ENCODE peak calls at places on chromosomes 4 and X, in nine cellular contexts. X is psoas muscle; Q is cardiac muscle cell; F is omental fat pad; Y is CD8-positive, alpha-beta T cell; W is glutamatergic neuron; V is mammary epithelial cell; G is osteocyte; L is fibroblast of mammary gland. B is an unnamed sample.

GRCh38 chr4:78772526-78773084 is 3.5 kb upstream of the BMP2K start:
- DNase-seq in X (no peak), Q (no peak), F (no peak), Y (no peak), W (no peak), V (no peak), G (no peak), L (no peak), B (no peak)

GRCh38 chr4:173182403-173182802 is 13.8 kb downstream of the GALNT7 start:
- DNase-seq in X (no peak), Q (peak), F (peak), Y (no peak), W (no peak), V (peak), G (no peak), L (peak), B (no peak)

GRCh38 chr4:55947254-55947882 is 1.4 kb upstream of the CEP135 start:
- DNase-seq in X (no peak), Q (peak), F (no peak), Y (no peak), W (no peak), V (peak), G (no peak), L (no peak), B (no peak)

GRCh38 chr4:40212674-40213504 is 16.1 kb downstream of the RHOH start:
- DNase-seq in X (no peak), Q (no peak), F (no peak), Y (no peak), W (no peak), V (no peak), G (no peak), L (peak), B (no peak)

GRCh38 chr4:189059996-189060570 is 880.6 kb upstream of the FRG1 start:
- DNase-seq in X (no peak), Q (no peak), F (no peak), Y (no peak), W (no peak), V (no peak), G (no peak), L (peak), B (no peak)

GRCh38 chr4:5971077-5971447 is 47.2 kb downstream of the C4orf50 start:
- DNase-seq in X (no peak), Q (no peak), F (no peak), Y (no peak), W (no peak), V (no peak), G (no peak), L (no peak), B (no peak)

GRCh38 chr4:10200869-10201268 is 84.3 kb upstream of the WDR1 start:
- DNase-seq in X (no peak), Q (no peak), F (no peak), Y (no peak), W (no peak), V (no peak), G (no peak), L (no peak), B (no peak)

GRCh38 chr4:80685219-80685618 is 345.3 kb upstream of the BMP3 start:
- DNase-seq in X (no peak), Q (no peak), F (no peak), Y (no peak), W (no peak), V (no peak), G (no peak), L (no peak), B (no peak)

GRCh38 chr4:156556326-156556725 is 415.3 kb downstream of the PDGFC start:
- DNase-seq in X (no peak), Q (no peak), F (no peak), Y (no peak), W (no peak), V (no peak), G (no peak), L (no peak), B (no peak)

GRCh38 chrX:16882188-16882587 is 12.0 kb upstream of the RBBP7 start:
- DNase-seq in X (peak), Q (peak), F (no peak), Y (no peak), W (no peak), V (peak), G (no peak), L (no peak), B (no peak)

GRCh38 chrX:119189586-119189985 is 46.5 kb upstream of the PGRMC1 start:
- DNase-seq in X (peak), Q (peak), F (no peak), Y (no peak), W (peak), V (no peak), G (no peak), L (peak), B (no peak)

GRCh38 chr4:136637071-136637777 is 895.1 kb downstream of the PCDH18 start:
- DNase-seq in X (peak), Q (peak), F (no peak), Y (no peak), W (peak), V (no peak), G (no peak), L (peak), B (no peak)

DNA sequence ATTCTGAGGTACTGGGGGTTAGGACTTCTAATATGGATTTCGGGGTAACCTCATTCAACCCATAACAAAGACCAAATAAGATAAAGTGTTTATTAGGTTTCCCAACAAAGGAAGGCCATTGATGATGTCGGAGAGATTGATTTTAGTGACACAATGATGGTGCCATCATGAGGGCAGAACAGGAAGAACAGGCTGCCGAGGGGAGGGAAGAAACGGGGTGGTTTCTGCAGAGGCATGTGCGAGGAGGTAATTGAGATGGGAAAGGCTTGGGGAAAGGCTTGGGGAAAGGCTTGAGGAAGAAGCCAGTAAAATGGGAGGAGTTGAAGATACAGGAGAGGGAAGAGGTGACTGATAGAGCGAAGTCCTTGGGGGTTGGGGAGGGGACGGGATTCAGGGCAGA is 6.2 kb downstream of the HPSE start:
- DNase-seq in X (no peak), Q (peak), F (no peak), Y (no peak), W (no peak), V (no peak), G (no peak), L (no peak), B (no peak)
- TF ChIP-seq CTCF in X (no peak), Q (peak), F (no peak), Y (no peak), W (no peak), V (no peak), G (peak), L (no peak), B (no peak)

GRCh38 chrX:85107407-85107806 is 103.7 kb downstream of the APOOL start:
- DNase-seq in X (peak), Q (no peak), F (no peak), Y (no peak), W (no peak), V (peak), G (no peak), L (peak), B (no peak)

GRCh38 chrX:85112270-85112669 is 108.6 kb downstream of the APOOL start:
- DNase-seq in X (no peak), Q (no peak), F (no peak), Y (no peak), W (no peak), V (no peak), G (no peak), L (no peak), B (no peak)

GRCh38 chrX:85111347-85111746 is 107.7 kb downstream of the APOOL start:
- DNase-seq in X (no peak), Q (peak), F (no peak), Y (no peak), W (no peak), V (no peak), G (no peak), L (peak), B (no peak)

GRCh38 chrX:85108165-85108564 is 104.5 kb downstream of the APOOL start:
- DNase-seq in X (no peak), Q (no peak), F (no peak), Y (no peak), W (no peak), V (peak), G (no peak), L (peak), B (no peak)

GRCh38 chrX:85109235-85109634 is 105.6 kb downstream of the APOOL start:
- DNase-seq in X (no peak), Q (peak), F (no peak), Y (no peak), W (peak), V (no peak), G (no peak), L (peak), B (no peak)
- TF ChIP-seq CTCF in X (peak), Q (peak), F (no peak), Y (no peak), W (peak), V (peak), G (peak), L (peak), B (no peak)

GRCh38 chr4:15162465-15163283 is 160.4 kb downstream of the CPEB2 start:
- DNase-seq in X (no peak), Q (peak), F (no peak), Y (no peak), W (no peak), V (no peak), G (no peak), L (peak), B (no peak)
- TF ChIP-seq CTCF in X (peak), Q (peak), F (no peak), Y (peak), W (no peak), V (peak), G (peak), L (peak), B (no peak)

GRCh38 chr4:152657657-152658056 is 22.1 kb downstream of the TMEM154 start:
- DNase-seq in X (no peak), Q (no peak), F (no peak), Y (no peak), W (no peak), V (no peak), G (no peak), L (no peak), B (no peak)

GRCh38 chr4:152659806-152660205 is 20.0 kb downstream of the TMEM154 start:
- DNase-seq in X (no peak), Q (no peak), F (no peak), Y (no peak), W (no peak), V (no peak), G (no peak), L (no peak), B (no peak)

GRCh38 chr4:152663203-152664066 is 16.4 kb downstream of the TMEM154 start:
- DNase-seq in X (no peak), Q (no peak), F (no peak), Y (no peak), W (no peak), V (no peak), G (no peak), L (peak), B (no peak)

GRCh38 chr4:152660526-152660925 is 19.3 kb downstream of the TMEM154 start:
- DNase-seq in X (no peak), Q (no peak), F (no peak), Y (no peak), W (no peak), V (no peak), G (no peak), L (no peak), B (no peak)

DNA sequence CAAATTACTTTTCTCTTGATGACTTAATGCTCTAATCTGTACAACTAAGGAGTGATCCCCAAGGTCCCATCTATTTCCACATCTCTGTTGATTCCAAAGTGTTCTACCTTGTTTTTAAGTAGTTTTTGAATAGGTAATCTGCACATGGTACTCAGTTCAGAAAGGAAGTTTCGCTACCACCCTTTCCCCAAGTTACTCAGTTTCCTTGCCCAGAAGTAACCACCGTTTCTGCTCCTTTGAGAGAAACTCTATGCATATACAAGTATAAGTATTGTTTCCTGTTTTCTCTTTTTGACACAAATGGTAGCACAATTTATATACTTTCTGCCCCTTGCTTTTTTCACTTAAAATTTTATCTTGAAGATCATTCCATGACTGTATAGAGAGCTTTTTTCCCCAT is 18.1 kb downstream of the TMEM154 start:
- DNase-seq in X (no peak), Q (no peak), F (no peak), Y (no peak), W (no peak), V (no peak), G (no peak), L (no peak), B (no peak)
- TF ChIP-seq CTCF in X (no peak), Q (no peak), F (no peak), Y (no peak), W (no peak), V (no peak), G (no peak), L (no peak), B (no peak)

GRCh38 chrX:54171527-54171926 is 11.5 kb downstream of the FAM120C start:
- DNase-seq in X (no peak), Q (peak), F (no peak), Y (no peak), W (no peak), V (no peak), G (no peak), L (peak), B (no peak)

GRCh38 chrX:54173791-54174190 is 9.3 kb downstream of the FAM120C start:
- DNase-seq in X (no peak), Q (no peak), F (no peak), Y (no peak), W (no peak), V (no peak), G (no peak), L (no peak), B (no peak)

GRCh38 chrX:54171091-54171490 is 12.0 kb downstream of the FAM120C start:
- DNase-seq in X (no peak), Q (no peak), F (no peak), Y (no peak), W (no peak), V (no peak), G (no peak), L (no peak), B (no peak)

GRCh38 chrX:54166915-54167314 is 16.1 kb downstream of the FAM120C start:
- DNase-seq in X (no peak), Q (peak), F (no peak), Y (no peak), W (no peak), V (no peak), G (no peak), L (peak), B (no peak)

GRCh38 chrX:54172455-54172854 is 10.6 kb downstream of the FAM120C start:
- DNase-seq in X (no peak), Q (no peak), F (no peak), Y (no peak), W (no peak), V (no peak), G (no peak), L (no peak), B (no peak)
- TF ChIP-seq CTCF in X (no peak), Q (no peak), F (no peak), Y (no peak), W (no peak), V (no peak), G (no peak), L (no peak), B (no peak)

DNA sequence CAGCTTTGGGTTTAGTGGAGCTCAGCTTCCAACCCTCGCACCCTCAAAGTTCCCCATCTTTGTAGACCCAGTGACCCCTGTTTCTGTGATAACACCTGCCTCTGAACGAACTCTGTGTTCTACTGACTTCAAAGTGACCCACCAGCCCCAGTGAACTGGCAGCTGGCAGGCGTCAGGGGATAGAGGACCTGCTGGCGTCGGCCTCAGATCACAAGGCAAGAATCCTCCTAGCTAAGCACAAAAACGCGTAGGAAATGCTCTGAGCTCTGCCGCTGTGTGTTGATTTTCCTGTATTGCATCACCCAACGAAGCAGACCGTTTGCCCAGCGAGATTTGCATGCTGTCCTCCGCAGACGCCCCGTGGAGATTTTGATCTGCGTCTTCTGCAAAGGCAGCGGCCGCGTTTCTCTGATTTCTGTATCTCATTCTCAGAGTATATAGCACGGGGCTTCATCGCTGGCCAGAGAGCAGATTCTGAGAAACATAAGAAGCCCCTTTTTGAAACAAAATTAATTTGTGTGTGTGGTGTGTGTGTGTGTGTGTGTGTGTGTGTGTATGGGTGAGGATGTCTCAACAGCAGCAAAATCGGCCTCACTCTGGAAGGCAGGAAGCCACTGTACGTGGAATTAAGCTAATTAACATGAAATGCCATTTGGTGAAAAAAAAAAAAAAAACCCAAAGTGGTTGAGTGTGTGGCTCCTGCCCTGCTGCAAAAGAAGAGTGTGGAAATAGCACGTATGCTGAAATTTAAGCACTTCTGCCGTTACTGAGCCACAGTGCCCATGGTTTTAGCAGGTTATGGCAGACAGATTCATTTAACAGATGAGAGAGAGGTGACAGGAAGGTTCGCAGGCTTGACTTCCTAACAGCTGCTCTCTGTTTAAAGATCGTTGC is 29.2 kb upstream of the ASMTL start:
- DNase-seq in X (peak), Q (peak), F (no peak), Y (peak), W (peak), V (peak), G (peak), L (peak), B (no peak)
- TF ChIP-seq CTCF in X (no peak), Q (no peak), F (no peak), Y (no peak), W (no peak), V (no peak), G (no peak), L (no peak), B (no peak)

DNA sequence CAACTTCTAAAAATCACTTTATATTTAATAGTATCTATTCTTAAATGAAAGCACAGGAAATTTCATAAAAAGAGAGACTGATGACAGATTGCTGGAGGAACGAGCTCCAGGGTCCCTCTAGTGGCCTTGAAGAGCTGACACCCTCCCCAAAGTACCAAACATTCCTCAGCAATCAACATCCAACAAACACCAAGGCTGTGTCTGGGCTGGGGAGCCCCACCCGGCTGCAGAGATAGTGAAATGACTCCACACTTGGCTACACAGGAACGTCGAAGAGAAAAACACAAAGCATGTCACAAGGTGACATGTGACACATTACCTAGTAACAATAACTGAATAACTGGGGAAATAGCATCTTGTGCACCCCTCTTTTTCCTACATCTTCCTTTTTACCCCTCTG is 45.6 kb downstream of the SLC39A8 start:
- DNase-seq in X (no peak), Q (peak), F (no peak), Y (peak), W (no peak), V (peak), G (no peak), L (peak), B (peak)
- TF ChIP-seq CTCF in X (peak), Q (peak), F (no peak), Y (peak), W (peak), V (peak), G (peak), L (peak), B (peak)